ENCODE peak calls at places on chromosomes 3 and 15, in six cellular contexts. G is body of pancreas, Y is transverse colon, B is testis, D is sigmoid colon, H is IMR-90. R is an unnamed sample.

GRCh38 chr15:78233496-78233895 is 869 bp downstream of the ACSBG1 start:
- DNase-seq in G (no peak), Y (no peak), B (no peak), D (peak; percentile 39), H (no peak), R (no peak)

GRCh38 chr3:100880072-100880471 is 113.1 kb downstream of the ABI3BP start:
- DNase-seq in G (no peak), Y (no peak), B (no peak), D (no peak), H (peak; percentile 19), R (no peak)

GRCh38 chr3:46065294-46065705 is 38.0 kb upstream of the XCR1 start:
- DNase-seq in G (peak; percentile 35), Y (peak; percentile 57), B (no peak), D (no peak), H (peak; percentile 8), R (no peak)

GRCh38 chr15:50051811-50052419 is 67.1 kb downstream of the ATP8B4 start:
- DNase-seq in G (peak; percentile 46), Y (peak; percentile 43), B (peak; percentile 78), D (peak; percentile 76), H (peak; percentile 91), R (peak; percentile 50)

GRCh38 chr3:124760601-124761000 is 30.3 kb downstream of the UMPS start:
- DNase-seq in G (peak; percentile 35), Y (no peak), B (no peak), D (no peak), H (peak; percentile 75), R (no peak)

GRCh38 chr3:194337965-194338753 is 13.0 kb downstream of the CPN2 start:
- DNase-seq in G (no peak), Y (no peak), B (no peak), D (no peak), H (peak; percentile 42), R (no peak)

GRCh38 chr15:85854345-85855097 is 59.8 kb upstream of the KLHL25 start:
- DNase-seq in G (peak; percentile 47), Y (peak; percentile 24), B (peak; percentile 71), D (no peak), H (peak; percentile 62), R (peak; percentile 65)

GRCh38 chr3:113574213-113574612 is 41.9 kb downstream of the SIDT1 start:
- DNase-seq in G (no peak), Y (no peak), B (no peak), D (no peak), H (no peak), R (peak; percentile 41)

GRCh38 chr15:85580914-85581313 is 200.5 kb downstream of the AKAP13 start:
- DNase-seq in G (peak; percentile 65), Y (peak; percentile 67), B (no peak), D (no peak), H (no peak), R (no peak)

GRCh38 chr3:58994746-58995330 is 55.0 kb downstream of the CFAP20DC start:
- DNase-seq in G (peak; percentile 46), Y (peak; percentile 18), B (peak; percentile 57), D (no peak), H (peak; percentile 79), R (peak; percentile 60)

GRCh38 chr3:4421121-4421520 is 45.9 kb downstream of the SUMF1 start:
- DNase-seq in G (no peak), Y (no peak), B (no peak), D (no peak), H (peak; percentile 83), R (no peak)

GRCh38 chr3:98563661-98564281 is 29.6 kb downstream of the CPOX start:
- DNase-seq in G (no peak), Y (no peak), B (no peak), D (no peak), H (peak; percentile 61), R (no peak)

GRCh38 chr3:98914210-98915080 is 12.9 kb upstream of the DCBLD2 start:
- DNase-seq in G (peak; percentile 43), Y (no peak), B (no peak), D (no peak), H (no peak), R (no peak)

GRCh38 chr15:67067930-67068542 is 2.6 kb downstream of the SMAD3 start:
- DNase-seq in G (no peak), Y (no peak), B (no peak), D (no peak), H (peak; percentile 32), R (peak; percentile 47)

GRCh38 chr15:40483919-40484318 is 13.1 kb downstream of the CHST14 start:
- DNase-seq in G (no peak), Y (no peak), B (peak; percentile 1), D (no peak), H (no peak), R (no peak)

GRCh38 chr3:124407260-124407659 is 323.0 kb upstream of the UMPS start:
- DNase-seq in G (no peak), Y (no peak), B (no peak), D (no peak), H (peak; percentile 87), R (no peak)

GRCh38 chr3:72728958-72729467 is 119.2 kb downstream of the SHQ1 start:
- DNase-seq in G (no peak), Y (no peak), B (no peak), D (no peak), H (no peak), R (no peak)

GRCh38 chr3:129001101-129001816 is at the start of gene EFCC1:
- DNase-seq in G (peak; percentile 45), Y (peak; percentile 46), B (peak; percentile 82), D (peak; percentile 90), H (no peak), R (peak; percentile 60)

GRCh38 chr3:120506828-120507774 is 56.3 kb upstream of the FSTL1 start:
- DNase-seq in G (peak; percentile 31), Y (peak; percentile 50), B (peak; percentile 43), D (peak; percentile 68), H (peak; percentile 60), R (peak; percentile 74)

GRCh38 chr3:923161-923910 is 169.5 kb upstream of the CNTN6 start:
- DNase-seq in G (no peak), Y (no peak), B (no peak), D (no peak), H (no peak), R (no peak)

GRCh38 chr3:115833074-115833473 is 209.8 kb downstream of the GAP43 start:
- DNase-seq in G (no peak), Y (no peak), B (no peak), D (no peak), H (no peak), R (no peak)

GRCh38 chr15:77025066-77025435 is 30.1 kb downstream of the PSTPIP1 start:
- DNase-seq in G (peak; percentile 4), Y (no peak), B (no peak), D (peak; percentile 46), H (no peak), R (no peak)

DNA sequence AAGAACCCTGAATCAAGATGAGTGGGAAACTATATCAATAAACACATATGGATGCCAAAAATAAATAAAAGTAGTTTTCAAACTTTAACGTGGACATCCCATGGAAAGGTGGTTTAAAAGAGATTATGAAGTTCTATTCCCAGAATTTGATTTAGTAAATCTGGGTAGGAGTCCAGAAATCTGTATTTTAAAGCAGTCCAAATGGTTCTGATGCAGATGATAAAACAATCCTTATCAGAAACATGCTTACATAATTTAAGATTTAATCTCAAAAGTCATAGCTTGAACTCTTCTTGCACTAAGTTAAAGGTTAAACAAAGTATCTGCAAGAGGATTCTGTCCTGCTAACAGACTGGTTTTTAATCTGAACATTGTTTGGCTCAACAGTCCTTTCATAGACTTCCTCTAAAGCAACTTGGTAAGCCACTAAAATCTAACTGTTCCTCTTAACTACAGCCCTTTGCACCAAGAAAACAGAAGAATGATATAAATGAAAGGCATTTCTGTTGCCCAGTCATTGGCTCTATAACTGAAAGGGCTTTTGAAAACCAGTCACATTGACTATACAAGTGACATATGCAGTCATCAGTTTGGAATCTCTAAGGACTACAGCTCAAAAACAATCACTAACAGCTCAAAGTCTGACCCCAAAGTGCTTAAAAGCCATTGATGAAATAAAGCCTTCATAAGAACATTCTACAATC is 23.4 kb upstream of the MAP4 start:
- DNase-seq in G (no peak), Y (no peak), B (no peak), D (no peak), H (peak; percentile 84), R (peak; percentile 71)
- H3K27ac ChIP-seq in G (peak overlapping the region; percentile 64), Y (peak overlapping the region; percentile 50), B (peak overlapping the region; percentile 35), D (peak overlapping the region; percentile 50), H (peak overlapping the region; percentile 94), R (peak overlapping the region; percentile 79)

GRCh38 chr15:56968821-56969220 is 50.4 kb downstream of the TCF12 start:
- DNase-seq in G (no peak), Y (no peak), B (no peak), D (no peak), H (no peak), R (no peak)
- TF ChIP-seq POLR2A in G (no peak), Y (no peak), B (no peak), D (no peak), H (no peak), R (no peak)

DNA sequence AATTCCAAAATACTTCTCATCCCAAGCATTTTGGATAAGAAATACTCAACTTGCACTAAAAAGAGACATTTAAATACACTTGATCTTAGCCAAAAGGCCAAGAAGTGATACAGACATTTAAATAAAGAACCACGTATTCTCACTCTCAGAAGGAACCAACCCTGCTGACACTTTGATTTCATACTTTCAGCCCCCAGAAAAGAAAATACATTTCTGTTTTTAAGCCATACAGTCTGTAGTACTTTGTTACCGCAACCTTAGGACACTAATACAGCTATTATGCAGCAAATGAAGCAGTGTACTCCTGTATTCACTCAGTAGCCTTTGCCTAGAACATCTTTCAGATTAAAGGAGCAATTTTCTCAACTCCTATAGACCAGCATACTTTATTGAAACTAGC is 86.7 kb downstream of the TBC1D5 start:
- DNase-seq in G (no peak), Y (no peak), B (no peak), D (no peak), H (no peak), R (no peak)
- H3K27ac ChIP-seq in G (no peak overlapping the region), Y (no peak overlapping the region), B (no peak overlapping the region), D (no peak overlapping the region), H (no peak overlapping the region), R (no peak overlapping the region)

DNA sequence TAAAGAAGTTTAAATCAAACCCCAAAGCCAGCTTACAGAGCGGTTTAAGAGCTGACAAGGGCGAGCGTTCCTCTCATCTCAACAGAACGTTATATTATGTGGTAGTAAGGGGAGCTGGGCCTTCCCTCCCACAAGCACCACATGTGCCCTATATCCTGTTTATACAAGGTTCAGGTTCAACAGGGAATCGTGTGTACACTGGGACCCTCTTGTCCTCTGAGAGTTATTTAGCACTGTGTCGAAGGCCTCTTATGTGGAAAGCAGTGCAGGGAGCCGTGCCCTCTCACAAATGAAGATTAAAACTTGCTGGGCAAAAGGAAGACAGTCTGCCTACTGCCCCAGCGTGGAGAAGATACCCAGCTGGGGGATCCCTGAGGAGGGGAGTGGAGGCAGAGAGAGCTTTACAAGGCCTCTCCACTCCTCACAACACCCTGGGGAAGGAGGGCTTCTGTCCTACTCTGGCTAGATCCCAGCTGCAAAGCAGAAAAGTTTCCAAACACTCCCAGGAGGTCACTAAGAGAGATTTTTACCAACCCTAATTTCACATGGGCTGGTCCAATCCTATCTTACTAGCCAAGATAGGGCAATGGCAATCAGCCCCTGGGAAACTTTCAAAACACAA is 2.9 kb downstream of the TLE3 start:
- DNase-seq in G (no peak), Y (no peak), B (peak; percentile 28), D (no peak), H (no peak), R (peak; percentile 25)
- TF ChIP-seq POLR2A in G (no peak), Y (no peak), B (no peak), D (no peak), H (no peak), R (no peak)